ENCODE peak calls at places on chromosomes 3 and 15, in four cellular contexts. S, W, P and V are unnamed samples.

GRCh38 chr15:48149858-48150257 is 28.2 kb downstream of the MYEF2 start:
- DNase-seq in S (peak; percentile 27), W (no peak), P (no peak), V (no peak)

GRCh38 chr3:23829242-23829934 is 23.6 kb downstream of the UBE2E1 start:
- DNase-seq in S (no peak), W (peak; percentile 57), P (no peak), V (peak; percentile 79)

GRCh38 chr3:125077864-125078263 is 22.1 kb upstream of the HEG1 start:
- DNase-seq in S (no peak), W (no peak), P (no peak), V (peak; percentile 62)

GRCh38 chr15:76163429-76164020 is 103.7 kb downstream of the TMEM266 start:
- DNase-seq in S (no peak), W (peak; percentile 36), P (no peak), V (no peak)

GRCh38 chr15:70046716-70047369 is 50.9 kb downstream of the TLE3 start:
- DNase-seq in S (no peak), W (peak; percentile 15), P (no peak), V (no peak)

GRCh38 chr3:53229171-53229570 is 26.7 kb downstream of the TKT start:
- DNase-seq in S (no peak), W (no peak), P (no peak), V (no peak)

GRCh38 chr3:51934139-51934850 is 7.4 kb downstream of the RRP9 start:
- DNase-seq in S (no peak), W (no peak), P (no peak), V (no peak)

GRCh38 chr3:15476378-15476777 is 45.1 kb downstream of the COLQ start:
- DNase-seq in S (no peak), W (no peak), P (no peak), V (no peak)

GRCh38 chr15:101242160-101242998 is 9.5 kb downstream of the CHSY1 start:
- DNase-seq in S (no peak), W (peak; percentile 98), P (no peak), V (peak; percentile 82)

GRCh38 chr15:90040618-90041017 is 39.5 kb downstream of the ZNF710 start:
- DNase-seq in S (no peak), W (no peak), P (no peak), V (no peak)

GRCh38 chr3:173553635-173554280 is 156.2 kb downstream of the NLGN1 start:
- DNase-seq in S (peak; percentile 38), W (peak; percentile 14), P (no peak), V (peak; percentile 4)

GRCh38 chr3:61723038-61723437 is 161.7 kb downstream of the PTPRG start:
- DNase-seq in S (no peak), W (no peak), P (no peak), V (no peak)

GRCh38 chr3:118641608-118642007 is 393.0 kb downstream of the IGSF11 start:
- DNase-seq in S (no peak), W (no peak), P (no peak), V (peak; percentile 59)

GRCh38 chr3:43865887-43866528 is 175.3 kb downstream of the ABHD5 start:
- DNase-seq in S (no peak), W (no peak), P (no peak), V (no peak)

GRCh38 chr15:51281368-51281967 is 56.9 kb downstream of the CYP19A1 start:
- DNase-seq in S (peak; percentile 22), W (peak; percentile 63), P (no peak), V (peak; percentile 65)

GRCh38 chr3:195082811-195083210 is 188.1 kb downstream of the XXYLT1 start:
- DNase-seq in S (no peak), W (no peak), P (no peak), V (no peak)

GRCh38 chr15:77580991-77581682 is 51.6 kb downstream of the LINGO1 start:
- DNase-seq in S (no peak), W (no peak), P (no peak), V (no peak)

GRCh38 chr15:90219421-90220141 is 14.2 kb downstream of the CIB1 start:
- DNase-seq in S (no peak), W (peak; percentile 66), P (no peak), V (peak; percentile 56)

DNA sequence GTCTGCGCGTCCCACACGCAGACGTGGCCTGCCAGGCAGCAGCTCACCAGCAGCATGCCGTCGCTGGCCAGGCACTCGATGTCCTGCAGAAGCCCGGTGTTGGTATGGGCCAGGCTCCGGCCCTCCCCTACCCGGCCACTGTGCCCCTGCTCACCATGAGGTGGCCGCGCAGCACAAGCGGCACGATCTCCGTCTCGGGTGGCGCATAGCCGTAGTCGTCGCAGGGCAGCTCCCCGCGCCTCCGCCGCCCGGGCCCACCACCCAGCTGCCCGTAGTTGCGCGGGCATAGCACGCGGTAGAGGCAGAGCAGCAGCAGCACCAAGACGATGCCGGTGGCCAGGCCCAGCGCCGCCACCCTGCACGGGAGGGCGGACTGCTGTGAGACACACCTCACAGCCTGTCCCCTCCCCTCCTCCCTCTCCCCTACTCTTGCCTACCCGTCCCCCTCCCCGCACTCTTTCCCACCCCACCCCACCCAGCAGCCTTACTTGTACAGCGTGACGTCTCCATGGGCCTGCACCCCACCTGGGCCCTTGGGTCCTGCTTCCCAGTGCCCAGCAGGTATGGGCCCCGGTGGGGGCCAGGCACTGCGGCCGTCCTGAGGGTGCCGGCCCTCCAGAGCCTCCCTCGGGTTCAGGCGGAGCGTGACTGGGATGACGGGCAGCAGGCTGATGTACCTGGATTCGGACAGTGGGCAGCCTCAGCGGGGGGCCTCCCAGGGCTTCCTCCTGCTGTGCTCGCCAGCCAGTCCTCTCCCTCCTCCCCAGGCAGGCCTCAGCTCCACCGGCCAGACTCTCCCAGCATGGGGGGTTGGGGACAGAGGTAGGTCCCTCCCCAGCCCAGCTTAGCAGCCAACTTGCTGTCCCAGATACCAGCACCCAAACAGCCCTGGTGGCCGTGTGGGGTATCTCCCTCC is 37.6 kb downstream of the PTPN23 start:
- DNase-seq in S (no peak), W (no peak), P (no peak), V (no peak)
- TF ChIP-seq CTCF in S (peak; percentile 24), W (no peak), P (no peak), V (no peak)

DNA sequence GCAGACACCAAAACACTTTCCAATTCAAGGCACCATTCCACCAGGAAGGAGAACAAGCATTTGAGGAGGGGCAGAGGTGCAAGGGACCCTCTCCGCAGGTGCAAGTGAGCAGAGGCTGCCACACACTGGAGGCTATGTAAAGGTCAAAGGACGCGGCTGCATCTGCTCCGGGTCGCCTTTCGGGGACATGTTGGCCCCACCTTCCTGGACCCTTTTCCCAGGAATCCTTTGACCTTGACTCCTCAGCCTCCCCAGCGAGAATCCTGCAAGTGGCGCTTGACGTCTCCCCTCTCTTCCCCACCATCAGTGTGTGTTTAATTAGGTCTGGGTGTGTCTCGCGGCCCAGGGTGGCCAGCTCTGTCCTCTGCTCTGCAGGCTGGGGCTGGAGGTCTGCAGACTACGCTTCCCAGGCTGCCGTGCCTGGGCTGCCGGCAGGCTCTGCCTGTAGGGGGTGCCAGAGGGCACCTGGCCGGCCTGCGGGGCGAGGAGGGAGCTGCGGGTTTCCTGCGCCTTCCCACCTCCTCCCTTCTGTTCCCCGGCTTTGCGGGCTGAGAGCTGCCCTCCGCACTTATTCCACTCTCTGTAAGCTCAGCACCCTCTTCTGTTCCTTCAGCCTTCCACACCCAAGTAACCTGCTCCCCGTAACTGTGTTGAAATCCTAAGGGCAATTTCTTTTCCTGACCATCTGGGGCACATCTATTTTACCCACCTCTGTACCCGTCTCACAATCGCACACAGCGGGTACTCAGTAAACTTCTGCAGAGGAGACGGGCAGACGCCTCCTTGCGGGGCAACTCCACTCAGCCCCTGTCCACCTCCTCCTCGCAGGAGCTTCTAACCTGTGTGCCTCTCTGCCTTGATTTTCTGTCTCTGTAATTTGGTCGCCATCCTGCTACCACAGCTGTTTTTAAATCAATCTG is 129.8 kb downstream of the NSMCE3 start:
- DNase-seq in S (no peak), W (peak; percentile 55), P (no peak), V (peak; percentile 56)
- H3K4me3 ChIP-seq in S (no peak overlapping the region), W (no peak overlapping the region), P (no peak overlapping the region), V (no peak overlapping the region)

DNA sequence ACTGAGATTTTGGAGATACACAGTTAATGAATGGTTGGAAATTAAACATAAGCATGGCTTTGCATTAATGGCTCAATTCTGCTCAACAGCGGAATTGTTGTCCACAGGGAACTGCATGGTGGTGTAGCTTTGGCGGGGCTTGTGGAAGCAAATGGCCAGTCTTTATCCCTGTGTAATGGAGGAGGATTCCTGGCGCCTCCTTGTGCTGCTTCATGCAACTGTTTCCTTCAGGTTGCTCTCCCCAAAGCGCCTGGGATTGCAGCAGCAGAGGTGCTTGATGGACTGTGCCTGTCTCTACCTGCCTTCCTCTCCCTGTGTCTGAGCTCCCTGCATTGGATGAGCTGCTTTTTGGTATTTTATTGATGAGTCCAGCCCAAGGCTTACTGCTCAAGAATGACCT is 72.9 kb upstream of the NDN start:
- DNase-seq in S (no peak), W (no peak), P (no peak), V (no peak)
- TF ChIP-seq CTCF in S (no peak), W (no peak), P (no peak), V (no peak)

GRCh38 chr3:139537795-139538538 is 1.6 kb downstream of the RBP1 start:
- DNase-seq in S (no peak), W (no peak), P (no peak), V (peak; percentile 27)

GRCh38 chr3:139541156-139541897 is 1.8 kb upstream of the RBP1 start:
- DNase-seq in S (no peak), W (no peak), P (no peak), V (no peak)

GRCh38 chr3:139538733-139539132 is 809 bp downstream of the RBP1 start:
- DNase-seq in S (no peak), W (no peak), P (no peak), V (no peak)

GRCh38 chr3:139541898-139542288 is 2.4 kb upstream of the RBP1 start:
- DNase-seq in S (no peak), W (no peak), P (no peak), V (no peak)

DNA sequence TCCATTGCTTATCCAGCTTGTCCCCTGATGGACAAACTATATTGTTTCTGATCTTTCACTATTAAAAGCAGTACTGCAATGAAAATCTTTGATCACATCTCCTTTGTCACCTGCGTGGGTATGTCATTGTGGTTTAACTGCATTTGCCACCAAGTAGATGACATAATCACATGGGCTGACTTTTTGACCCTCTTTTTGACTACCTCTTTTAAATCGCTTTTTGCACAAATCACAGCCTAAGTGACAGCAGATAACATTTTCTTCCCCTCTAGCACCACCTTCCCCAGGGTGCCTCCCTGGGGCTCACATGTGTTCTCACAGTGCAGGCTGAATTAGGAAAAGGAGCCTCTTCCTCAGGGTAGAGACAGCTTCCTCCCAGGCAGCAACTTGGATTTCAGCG is 1.1 kb upstream of the RBP1 start:
- DNase-seq in S (no peak), W (no peak), P (no peak), V (no peak)
- H3K4me3 ChIP-seq in S (peak overlapping the region; percentile 58), W (no peak overlapping the region), P (peak overlapping the region; percentile 67), V (no peak overlapping the region)